ENCODE peak calls at places on chromosomes 16 and 17, in nine cellular contexts. F is NCI-H1092, J is A549, T is activated T-cell treated with anti-CD3 and anti-CD28 coated beads for 1 hour, P is T-helper 9 cell, V is K562, L is NCI-H345, E is hepatocyte, Y is body of pancreas. A is an unnamed sample.

GRCh38 chr17:80361495-80362220 is 53.3 kb upstream of the ENDOV start:
- DNase-seq in F (no peak), J (peak; percentile 40), T (no peak), P (no peak), V (peak; percentile 37), L (no peak), E (no peak), Y (no peak), A (no peak)

GRCh38 chr16:51896013-51896412 is 650.9 kb downstream of the TOX3 start:
- DNase-seq in F (no peak), J (no peak), T (no peak), P (no peak), V (no peak), L (no peak), E (no peak), Y (no peak), A (no peak)

GRCh38 chr16:66399930-66400329 is 27.2 kb upstream of the BEAN1 start:
- DNase-seq in F (peak; percentile 65), J (no peak), T (no peak), P (no peak), V (no peak), L (no peak), E (no peak), Y (no peak), A (no peak)

GRCh38 chr17:78748048-78748729 is 33.9 kb downstream of the CYTH1 start:
- DNase-seq in F (no peak), J (no peak), T (no peak), P (no peak), V (no peak), L (no peak), E (no peak), Y (peak; percentile 61), A (no peak)

GRCh38 chr16:57485916-57486857 is at the start of gene DOK4:
- DNase-seq in F (peak; percentile 42), J (peak; percentile 89), T (peak; percentile 69), P (peak; percentile 78), V (peak; percentile 88), L (peak; percentile 44), E (peak; percentile 94), Y (peak; percentile 87), A (peak; percentile 68)

GRCh38 chr16:65070831-65071230 is 51.0 kb downstream of the CDH11 start:
- DNase-seq in F (peak; percentile 34), J (peak; percentile 49), T (no peak), P (no peak), V (peak; percentile 0), L (no peak), E (peak; percentile 83), Y (peak; percentile 43), A (no peak)

GRCh38 chr16:66271074-66272060 is 95.1 kb upstream of the CDH5 start:
- DNase-seq in F (no peak), J (no peak), T (no peak), P (no peak), V (no peak), L (no peak), E (no peak), Y (no peak), A (no peak)

GRCh38 chr16:84159800-84160199 is 14.7 kb downstream of the DNAAF1 start:
- DNase-seq in F (no peak), J (no peak), T (no peak), P (no peak), V (no peak), L (no peak), E (no peak), Y (no peak), A (no peak)

GRCh38 chr17:7219812-7220592 is at the start of the genes ACADVL and DLG4:
- DNase-seq in F (peak; percentile 31), J (peak; percentile 96), T (peak; percentile 66), P (peak; percentile 70), V (peak; percentile 89), L (peak; percentile 67), E (peak; percentile 95), Y (peak; percentile 95), A (peak; percentile 40)

GRCh38 chr16:29804455-29805231 is 1.7 kb upstream of the MAZ start:
- DNase-seq in F (peak; percentile 36), J (no peak), T (no peak), P (no peak), V (peak; percentile 42), L (peak; percentile 65), E (no peak), Y (peak; percentile 65), A (peak; percentile 30)

GRCh38 chr17:28406478-28406824 is 439 bp upstream of the SLC46A1 start:
- DNase-seq in F (no peak), J (no peak), T (no peak), P (no peak), V (peak; percentile 18), L (peak; percentile 73), E (peak; percentile 62), Y (peak; percentile 25), A (no peak)

GRCh38 chr16:11621920-11622651 is 35.4 kb upstream of the LITAF start:
- DNase-seq in F (no peak), J (no peak), T (peak; percentile 38), P (peak; percentile 26), V (no peak), L (peak; percentile 45), E (no peak), Y (no peak), A (no peak)